ENCODE peak calls at places on chromosomes 5 and 9, in eight cellular contexts. H, W, F, B, Z, J, D and O are unnamed samples. For H3K4me1, the result is how much of the 10 kb centered on the place peaks cover.

GRCh38 chr9:83384214-83384613 is 154.0 kb downstream of the FRMD3 start:
- DNase-seq in H (no peak), F (no peak), B (no peak), W (no peak), J (peak), D (no peak), Z (no peak), O (no peak)

GRCh38 chr5:179167871-179168451 is 107.8 kb downstream of the ZNF354C start:
- DNase-seq in F (no peak), H (no peak), W (no peak), D (no peak), Z (no peak), B (no peak), J (no peak), O (peak)

GRCh38 chr5:73160239-73160671 is 12.7 kb upstream of the TMEM174 start:
- DNase-seq in B (no peak), F (no peak), J (no peak), H (peak), D (no peak), W (no peak), Z (no peak), O (no peak)

GRCh38 chr5:181192337-181193046 is 12.5 kb downstream of the TRIM7 start:
- DNase-seq in W (no peak), Z (no peak), J (no peak), F (no peak), D (no peak), H (no peak), B (no peak), O (no peak)

GRCh38 chr5:147446528-147446927 is 63.3 kb downstream of the DPYSL3 start:
- DNase-seq in J (no peak), D (no peak), F (no peak), Z (peak), B (no peak), W (peak), H (no peak), O (peak)

GRCh38 chr9:133803028-133803585 is 65.0 kb upstream of the SARDH start:
- DNase-seq in B (no peak), D (no peak), W (no peak), J (no peak), F (no peak), H (no peak), Z (no peak), O (no peak)

GRCh38 chr5:110288766-110289165 is 437.7 kb downstream of the TMEM232 start:
- DNase-seq in D (no peak), J (no peak), Z (no peak), F (no peak), W (no peak), B (no peak), H (no peak), O (no peak)

GRCh38 chr5:179720222-179720621 is 12.4 kb upstream of the MAML1 start:
- DNase-seq in Z (no peak), B (no peak), W (no peak), H (no peak), D (no peak), F (no peak), J (no peak), O (no peak)

GRCh38 chr9:74810200-74810599 is 77.5 kb downstream of the TRPM6 start:
- DNase-seq in F (no peak), J (no peak), W (no peak), B (no peak), Z (no peak), H (no peak), D (no peak), O (no peak)

GRCh38 chr5:141691286-141691866 is 9.3 kb upstream of the ARAP3 start:
- DNase-seq in J (no peak), B (no peak), D (no peak), W (no peak), Z (no peak), F (peak), H (no peak), O (no peak)

GRCh38 chr5:55816342-55816741 is 34.8 kb upstream of the IL31RA start:
- DNase-seq in D (no peak), F (no peak), J (no peak), H (no peak), B (no peak), W (no peak), Z (no peak), O (no peak)

GRCh38 chr5:16548115-16548514 is 68.7 kb downstream of the RETREG1 start:
- DNase-seq in B (no peak), D (no peak), J (no peak), Z (no peak), W (no peak), H (no peak), F (no peak), O (no peak)

GRCh38 chr9:37806271-37806670 is 5.7 kb downstream of the DCAF10 start:
- DNase-seq in H (no peak), B (no peak), D (no peak), W (no peak), J (no peak), F (no peak), Z (no peak), O (no peak)

GRCh38 chr5:55141945-55142690 is 17.9 kb upstream of the GPX8 start:
- DNase-seq in J (peak), B (no peak), Z (no peak), H (no peak), W (no peak), F (no peak), D (no peak), O (no peak)

GRCh38 chr5:5902665-5903064 is 475.7 kb downstream of the MED10 start:
- DNase-seq in B (no peak), W (no peak), J (no peak), D (no peak), F (no peak), H (no peak), Z (no peak), O (no peak)

GRCh38 chr9:79799691-79800345 is 228.1 kb downstream of the TLE4 start:
- DNase-seq in H (no peak), Z (no peak), W (no peak), J (peak), F (no peak), D (no peak), B (peak), O (no peak)

GRCh38 chr5:109823597-109823996 is 133.9 kb downstream of the MAN2A1 start:
- DNase-seq in Z (no peak), B (no peak), D (no peak), J (no peak), H (no peak), W (no peak), F (no peak), O (no peak)

GRCh38 chr5:115611873-115612272 is 9.6 kb upstream of the TICAM2 start:
- DNase-seq in D (no peak), H (no peak), Z (no peak), J (no peak), W (no peak), B (no peak), F (no peak), O (no peak)
- TF ChIP-seq EP300 in D (no peak), H (no peak), Z (no peak), J (no peak), W (no peak), B (no peak), F (no peak), O (no peak)

DNA sequence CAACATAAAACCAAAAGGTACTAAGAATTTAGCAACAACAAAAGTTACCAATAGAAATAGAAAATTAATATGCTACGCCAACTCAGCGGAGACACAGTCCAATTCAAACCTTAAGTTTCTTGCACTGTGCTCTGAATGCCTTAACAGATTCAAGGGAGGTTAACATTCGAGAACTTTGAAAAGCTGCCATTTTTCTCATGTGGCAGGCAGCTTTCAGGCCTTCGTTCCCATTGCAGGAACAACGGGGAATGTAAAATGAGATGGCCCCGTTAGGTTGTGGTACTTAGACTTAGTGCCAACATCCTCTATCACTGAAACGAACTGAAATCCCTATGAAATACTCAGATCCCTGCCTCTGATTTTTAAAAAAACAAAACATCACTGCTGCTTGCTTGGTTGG is 22.4 kb downstream of the FNBP1 start:
- DNase-seq in W (no peak), F (no peak), J (no peak), H (no peak), D (no peak), B (no peak), Z (no peak), O (no peak)
- H3K4me1 ChIP-seq in W (under half), F (under half), J (under half), H (half or more), D (under half), B (under half), Z (under half), O (half or more)

DNA sequence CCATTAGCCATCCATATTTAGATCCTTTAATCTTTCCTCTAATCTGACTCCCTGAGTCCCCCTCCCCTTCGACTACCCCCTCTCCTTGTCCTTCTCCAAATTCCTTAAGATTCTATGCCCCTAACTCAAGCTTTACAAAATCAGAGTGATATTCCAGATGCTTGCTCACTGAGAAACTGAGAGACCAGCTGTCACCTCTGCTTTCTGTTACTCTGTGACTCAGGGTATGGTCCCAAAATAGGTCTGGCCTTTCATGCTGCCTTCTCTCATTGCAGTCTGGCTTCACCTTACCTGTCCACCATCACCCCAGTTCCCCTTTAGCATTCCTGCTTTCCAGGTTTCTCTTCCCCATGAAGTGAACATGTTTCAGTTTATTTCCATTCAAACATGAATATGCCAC is 383.3 kb upstream of the SLC30A5 start:
- DNase-seq in D (no peak), W (no peak), J (peak), H (peak), F (no peak), Z (no peak), B (no peak), O (no peak)
- TF ChIP-seq CTCF in D (no peak), W (no peak), J (no peak), H (no peak), F (no peak), Z (no peak), B (no peak), O (no peak)

GRCh38 chr9:108081112-108081511 is 591.5 kb upstream of the KLF4 start:
- DNase-seq in W (no peak), J (no peak), H (no peak), B (no peak), F (no peak), D (no peak), Z (no peak), O (no peak)

GRCh38 chr9:108083160-108083559 is 593.6 kb upstream of the KLF4 start:
- DNase-seq in F (no peak), J (peak), B (no peak), D (no peak), H (no peak), Z (no peak), W (no peak), O (no peak)

GRCh38 chr9:108080285-108080684 is 590.7 kb upstream of the KLF4 start:
- DNase-seq in D (no peak), B (no peak), F (no peak), W (no peak), Z (no peak), J (no peak), H (no peak), O (no peak)

GRCh38 chr9:108086624-108087023 is 597.1 kb upstream of the KLF4 start:
- DNase-seq in B (no peak), F (no peak), Z (no peak), W (no peak), H (no peak), D (no peak), J (peak), O (no peak)

DNA sequence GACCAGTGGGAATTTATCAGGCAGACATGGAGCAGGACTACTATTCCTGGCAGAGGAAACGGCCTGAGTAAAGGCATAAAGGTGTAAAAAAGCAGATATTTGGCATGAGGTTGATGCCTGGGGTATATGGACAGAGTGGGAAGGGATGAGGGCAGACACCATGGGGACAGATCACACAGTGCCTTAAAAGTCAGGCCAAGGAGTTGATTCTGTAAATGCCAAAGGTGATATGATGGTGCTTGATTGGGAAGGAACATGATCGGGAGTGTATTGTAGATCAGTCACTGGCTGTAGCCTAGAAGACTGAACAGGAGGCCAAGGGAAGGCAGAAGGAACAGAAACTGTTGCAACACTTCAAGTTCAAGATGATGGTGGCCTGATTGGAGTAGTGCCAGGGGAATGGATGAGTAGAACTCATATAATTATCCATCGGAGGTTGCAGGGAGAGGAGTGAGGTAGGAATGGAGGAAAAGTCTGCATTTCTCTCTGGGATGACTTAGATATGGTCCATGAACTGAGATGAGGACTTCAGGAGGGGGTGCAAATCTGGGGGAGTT is 594.3 kb upstream of the KLF4 start:
- DNase-seq in B (no peak), D (no peak), J (peak), H (no peak), F (no peak), W (no peak), Z (peak), O (no peak)
- TF ChIP-seq EP300 in B (no peak), D (no peak), J (no peak), H (no peak), F (no peak), W (no peak), Z (peak), O (no peak)

DNA sequence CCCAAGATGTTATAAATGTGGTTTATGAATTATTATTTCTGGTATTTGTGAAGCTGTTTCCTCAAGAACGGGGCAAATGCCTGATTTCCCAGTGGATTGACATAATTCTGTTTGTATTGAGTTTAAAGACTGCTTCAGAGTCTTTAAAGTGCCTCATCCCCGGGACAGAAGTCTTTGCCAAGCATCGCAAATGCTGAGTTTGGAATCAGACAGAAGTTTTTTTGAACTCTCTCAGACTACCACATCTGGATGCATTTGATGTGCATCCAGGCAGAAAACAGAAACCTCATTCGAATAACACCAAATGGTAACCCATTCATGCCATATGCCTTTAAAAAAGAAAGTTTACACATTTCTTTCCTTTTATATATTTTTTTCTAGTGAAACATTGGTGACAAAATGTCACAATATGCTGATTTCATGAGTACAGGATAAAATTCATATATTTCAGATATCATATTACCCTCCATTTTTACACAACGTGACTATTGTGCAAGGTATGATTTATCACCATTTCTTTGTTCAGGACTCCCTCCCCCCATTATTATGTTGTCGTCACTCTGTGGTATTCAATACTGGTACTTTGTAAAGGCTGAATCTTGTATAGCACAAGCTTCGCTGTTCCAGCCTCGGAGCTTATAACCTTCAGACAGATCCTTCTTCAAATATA is 91.1 kb downstream of the ZNF608 start:
- DNase-seq in Z (no peak), J (no peak), B (no peak), W (no peak), D (no peak), H (no peak), F (no peak), O (no peak)
- H3K4me1 ChIP-seq in Z (under half), J (under half), B (half or more), W (under half), D (half or more), H (under half), F (half or more), O (half or more)

GRCh38 chr5:132277971-132278964 is 15.9 kb upstream of the SLC22A4 start:
- DNase-seq in W (no peak), H (no peak), Z (no peak), B (peak), F (peak), D (peak), J (no peak), O (peak)
- TF ChIP-seq CTCF in W (no peak), H (no peak), Z (no peak), B (peak), F (peak), D (no peak), J (no peak), O (no peak)

GRCh38 chr5:76490970-76491369 is 87.9 kb downstream of the IQGAP2 start:
- DNase-seq in W (no peak), D (no peak), Z (no peak), F (no peak), J (no peak), H (no peak), B (no peak), O (no peak)

GRCh38 chr5:76492819-76493189 is 89.7 kb downstream of the IQGAP2 start:
- DNase-seq in F (no peak), J (no peak), Z (no peak), W (no peak), B (no peak), D (no peak), H (no peak), O (no peak)

GRCh38 chr5:76487784-76488183 is 84.7 kb downstream of the IQGAP2 start:
- DNase-seq in H (no peak), J (no peak), D (no peak), W (no peak), B (no peak), F (no peak), Z (no peak), O (no peak)

GRCh38 chr5:76488969-76489368 is 85.9 kb downstream of the IQGAP2 start:
- DNase-seq in F (no peak), W (no peak), H (no peak), B (no peak), J (no peak), Z (no peak), D (no peak), O (no peak)

GRCh38 chr5:76489877-76490688 is 87.0 kb downstream of the IQGAP2 start:
- DNase-seq in H (no peak), J (no peak), W (no peak), Z (no peak), D (no peak), F (no peak), B (no peak), O (no peak)
- TF ChIP-seq EP300 in H (no peak), J (no peak), W (no peak), Z (no peak), D (no peak), F (no peak), B (no peak), O (no peak)